ENCODE peak calls at places on chromosomes 2 and 18, in eight cellular contexts. One of them, this sample, is unnamed.

GRCh38 chr2:127577503-127577902 is 42.0 kb downstream of the MYO7B start:
- DNase-seq in mucosa of descending colon: no peak
- DNase-seq in endodermal cell: peak
- DNase-seq in fibroblast of pulmonary artery: no peak
- DNase-seq in lower lobe of right lung: no peak
- DNase-seq in endothelial cell: no peak
- DNase-seq in fibroblast of mammary gland: no peak
- DNase-seq in GM06990: no peak
- DNase-seq in this sample: no peak

GRCh38 chr2:241005569-241005968 is 7.2 kb downstream of the SNED1 start:
- DNase-seq in mucosa of descending colon: no peak
- DNase-seq in endodermal cell: no peak
- DNase-seq in fibroblast of pulmonary artery: no peak
- DNase-seq in lower lobe of right lung: no peak
- DNase-seq in endothelial cell: no peak
- DNase-seq in fibroblast of mammary gland: no peak
- DNase-seq in GM06990: no peak
- DNase-seq in this sample: no peak

GRCh38 chr2:202560200-202560599 is 74.6 kb upstream of the FAM117B start:
- DNase-seq in mucosa of descending colon: no peak
- DNase-seq in endodermal cell: no peak
- DNase-seq in fibroblast of pulmonary artery: no peak
- DNase-seq in lower lobe of right lung: no peak
- DNase-seq in endothelial cell: no peak
- DNase-seq in fibroblast of mammary gland: no peak
- DNase-seq in GM06990: no peak
- DNase-seq in this sample: no peak

GRCh38 chr2:84830758-84831500 is 50.0 kb downstream of the TRABD2A start:
- DNase-seq in mucosa of descending colon: no peak
- DNase-seq in endodermal cell: no peak
- DNase-seq in fibroblast of pulmonary artery: no peak
- DNase-seq in lower lobe of right lung: no peak
- DNase-seq in endothelial cell: no peak
- DNase-seq in fibroblast of mammary gland: no peak
- DNase-seq in GM06990: no peak
- DNase-seq in this sample: no peak

GRCh38 chr2:235614900-235615712 is 121.3 kb downstream of the AGAP1 start:
- DNase-seq in mucosa of descending colon: no peak
- DNase-seq in endodermal cell: no peak
- DNase-seq in fibroblast of pulmonary artery: peak
- DNase-seq in lower lobe of right lung: no peak
- DNase-seq in endothelial cell: no peak
- DNase-seq in fibroblast of mammary gland: peak
- DNase-seq in GM06990: no peak
- DNase-seq in this sample: peak

GRCh38 chr2:165162466-165162865 is 41.4 kb downstream of the SCN3A start:
- DNase-seq in mucosa of descending colon: no peak
- DNase-seq in endodermal cell: no peak
- DNase-seq in fibroblast of pulmonary artery: no peak
- DNase-seq in lower lobe of right lung: no peak
- DNase-seq in endothelial cell: no peak
- DNase-seq in fibroblast of mammary gland: no peak
- DNase-seq in GM06990: no peak
- DNase-seq in this sample: no peak

GRCh38 chr18:9025104-9025838 is 77.2 kb upstream of the NDUFV2 start:
- DNase-seq in mucosa of descending colon: no peak
- DNase-seq in endodermal cell: no peak
- DNase-seq in fibroblast of pulmonary artery: no peak
- DNase-seq in lower lobe of right lung: no peak
- DNase-seq in endothelial cell: no peak
- DNase-seq in fibroblast of mammary gland: peak
- DNase-seq in GM06990: no peak
- DNase-seq in this sample: peak

GRCh38 chr18:29003194-29003593 is 826.3 kb upstream of the CDH2 start:
- DNase-seq in mucosa of descending colon: no peak
- DNase-seq in endodermal cell: no peak
- DNase-seq in fibroblast of pulmonary artery: no peak
- DNase-seq in lower lobe of right lung: no peak
- DNase-seq in endothelial cell: no peak
- DNase-seq in fibroblast of mammary gland: no peak
- DNase-seq in GM06990: no peak
- DNase-seq in this sample: no peak

GRCh38 chr18:71405142-71405806 is 1116.4 kb downstream of the SOCS6 start:
- DNase-seq in mucosa of descending colon: no peak
- DNase-seq in endodermal cell: no peak
- DNase-seq in fibroblast of pulmonary artery: no peak
- DNase-seq in lower lobe of right lung: no peak
- DNase-seq in endothelial cell: no peak
- DNase-seq in fibroblast of mammary gland: no peak
- DNase-seq in GM06990: no peak
- DNase-seq in this sample: no peak

GRCh38 chr2:223884399-223884798 is 47.0 kb upstream of the AP1S3 start:
- DNase-seq in mucosa of descending colon: no peak
- DNase-seq in endodermal cell: no peak
- DNase-seq in fibroblast of pulmonary artery: peak
- DNase-seq in lower lobe of right lung: no peak
- DNase-seq in endothelial cell: no peak
- DNase-seq in fibroblast of mammary gland: peak
- DNase-seq in GM06990: peak
- DNase-seq in this sample: no peak

GRCh38 chr18:37544713-37545112 is 20.9 kb downstream of the CELF4 start:
- DNase-seq in mucosa of descending colon: no peak
- DNase-seq in endodermal cell: no peak
- DNase-seq in fibroblast of pulmonary artery: no peak
- DNase-seq in lower lobe of right lung: no peak
- DNase-seq in endothelial cell: no peak
- DNase-seq in fibroblast of mammary gland: no peak
- DNase-seq in GM06990: no peak
- DNase-seq in this sample: no peak

GRCh38 chr2:148764820-148765219 is 110.2 kb upstream of the KIF5C start:
- DNase-seq in mucosa of descending colon: no peak
- DNase-seq in endodermal cell: no peak
- DNase-seq in fibroblast of pulmonary artery: no peak
- DNase-seq in lower lobe of right lung: no peak
- DNase-seq in endothelial cell: no peak
- DNase-seq in fibroblast of mammary gland: no peak
- DNase-seq in GM06990: no peak
- DNase-seq in this sample: no peak

GRCh38 chr2:231877533-231878456 is 48.4 kb downstream of the NPPC start:
- DNase-seq in mucosa of descending colon: no peak
- DNase-seq in endodermal cell: peak
- DNase-seq in fibroblast of pulmonary artery: peak
- DNase-seq in lower lobe of right lung: no peak
- DNase-seq in endothelial cell: no peak
- DNase-seq in fibroblast of mammary gland: no peak
- DNase-seq in GM06990: no peak
- DNase-seq in this sample: peak

GRCh38 chr2:101479810-101480209 is 4.9 kb upstream of the RFX8 start:
- DNase-seq in mucosa of descending colon: no peak
- DNase-seq in endodermal cell: no peak
- DNase-seq in fibroblast of pulmonary artery: no peak
- DNase-seq in lower lobe of right lung: no peak
- DNase-seq in endothelial cell: no peak
- DNase-seq in fibroblast of mammary gland: no peak
- DNase-seq in GM06990: no peak
- DNase-seq in this sample: no peak

GRCh38 chr2:235494716-235495372 is 1.0 kb downstream of the AGAP1 start:
- DNase-seq in mucosa of descending colon: no peak
- DNase-seq in endodermal cell: peak
- DNase-seq in fibroblast of pulmonary artery: peak
- DNase-seq in lower lobe of right lung: peak
- DNase-seq in endothelial cell: peak
- DNase-seq in fibroblast of mammary gland: peak
- DNase-seq in GM06990: peak
- DNase-seq in this sample: peak

GRCh38 chr2:154696771-154697170 is 1.7 kb upstream of the KCNJ3 start:
- DNase-seq in mucosa of descending colon: no peak
- DNase-seq in endodermal cell: no peak
- DNase-seq in fibroblast of pulmonary artery: no peak
- DNase-seq in lower lobe of right lung: no peak
- DNase-seq in endothelial cell: no peak
- DNase-seq in fibroblast of mammary gland: no peak
- DNase-seq in GM06990: no peak
- DNase-seq in this sample: no peak
- TF ChIP-seq CTCF in mucosa of descending colon: no peak
- TF ChIP-seq CTCF in endodermal cell: no peak
- TF ChIP-seq CTCF in fibroblast of pulmonary artery: no peak
- TF ChIP-seq CTCF in lower lobe of right lung: no peak
- TF ChIP-seq CTCF in endothelial cell: no peak
- TF ChIP-seq CTCF in fibroblast of mammary gland: no peak
- TF ChIP-seq CTCF in GM06990: no peak
- TF ChIP-seq CTCF in this sample: no peak

GRCh38 chr2:98444436-98445166 is at the start of gene INPP4A:
- DNase-seq in mucosa of descending colon: peak
- DNase-seq in endodermal cell: peak
- DNase-seq in fibroblast of pulmonary artery: peak
- DNase-seq in lower lobe of right lung: peak
- DNase-seq in endothelial cell: peak
- DNase-seq in fibroblast of mammary gland: peak
- DNase-seq in GM06990: peak
- DNase-seq in this sample: peak
- TF ChIP-seq CTCF in mucosa of descending colon: no peak
- TF ChIP-seq CTCF in endodermal cell: peak
- TF ChIP-seq CTCF in fibroblast of pulmonary artery: no peak
- TF ChIP-seq CTCF in lower lobe of right lung: no peak
- TF ChIP-seq CTCF in endothelial cell: no peak
- TF ChIP-seq CTCF in fibroblast of mammary gland: no peak
- TF ChIP-seq CTCF in GM06990: no peak
- TF ChIP-seq CTCF in this sample: no peak

DNA sequence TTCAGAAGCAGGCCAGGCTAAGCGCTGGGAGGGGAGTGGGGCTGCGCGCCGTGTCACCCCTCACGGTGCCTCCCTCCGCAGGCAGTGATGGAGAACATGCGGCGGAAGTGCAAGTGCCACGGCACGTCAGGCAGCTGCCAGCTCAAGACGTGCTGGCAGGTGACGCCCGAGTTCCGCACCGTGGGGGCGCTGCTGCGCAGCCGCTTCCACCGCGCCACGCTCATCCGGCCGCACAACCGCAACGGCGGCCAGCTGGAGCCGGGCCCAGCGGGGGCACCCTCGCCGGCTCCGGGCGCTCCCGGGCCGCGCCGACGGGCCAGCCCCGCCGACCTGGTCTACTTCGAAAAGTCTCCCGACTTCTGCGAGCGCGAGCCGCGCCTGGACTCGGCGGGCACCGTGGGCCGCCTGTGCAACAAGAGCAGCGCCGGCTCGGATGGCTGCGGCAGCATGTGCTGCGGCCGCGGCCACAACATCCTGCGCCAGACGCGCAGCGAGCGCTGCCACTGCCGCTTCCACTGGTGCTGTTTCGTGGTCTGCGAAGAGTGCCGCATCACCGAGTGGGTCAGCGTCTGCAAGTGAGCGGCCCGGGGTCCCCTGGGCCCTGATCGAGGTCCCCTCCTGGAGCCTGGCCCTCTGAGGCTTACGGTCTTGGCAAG is 12.2 kb downstream of the WNT10A start:
- DNase-seq in mucosa of descending colon: peak
- DNase-seq in endodermal cell: peak
- DNase-seq in fibroblast of pulmonary artery: peak
- DNase-seq in lower lobe of right lung: peak
- DNase-seq in endothelial cell: peak
- DNase-seq in fibroblast of mammary gland: peak
- DNase-seq in GM06990: peak
- DNase-seq in this sample: peak
- TF ChIP-seq CTCF in mucosa of descending colon: peak
- TF ChIP-seq CTCF in endodermal cell: peak
- TF ChIP-seq CTCF in fibroblast of pulmonary artery: peak
- TF ChIP-seq CTCF in lower lobe of right lung: peak
- TF ChIP-seq CTCF in endothelial cell: peak
- TF ChIP-seq CTCF in fibroblast of mammary gland: peak
- TF ChIP-seq CTCF in GM06990: peak
- TF ChIP-seq CTCF in this sample: peak

GRCh38 chr18:49863769-49864615 is 50.7 kb upstream of the ACAA2 start:
- DNase-seq in mucosa of descending colon: no peak
- DNase-seq in endodermal cell: no peak
- DNase-seq in fibroblast of pulmonary artery: no peak
- DNase-seq in lower lobe of right lung: no peak
- DNase-seq in endothelial cell: no peak
- DNase-seq in fibroblast of mammary gland: no peak
- DNase-seq in GM06990: no peak
- DNase-seq in this sample: no peak

GRCh38 chr18:49865401-49865800 is 52.1 kb upstream of the ACAA2 start:
- DNase-seq in mucosa of descending colon: peak
- DNase-seq in endodermal cell: no peak
- DNase-seq in fibroblast of pulmonary artery: no peak
- DNase-seq in lower lobe of right lung: no peak
- DNase-seq in endothelial cell: no peak
- DNase-seq in fibroblast of mammary gland: peak
- DNase-seq in GM06990: no peak
- DNase-seq in this sample: no peak

GRCh38 chr18:49869354-49869753 is 56.0 kb upstream of the ACAA2 start:
- DNase-seq in mucosa of descending colon: no peak
- DNase-seq in endodermal cell: peak
- DNase-seq in fibroblast of pulmonary artery: no peak
- DNase-seq in lower lobe of right lung: no peak
- DNase-seq in endothelial cell: no peak
- DNase-seq in fibroblast of mammary gland: no peak
- DNase-seq in GM06990: no peak
- DNase-seq in this sample: no peak

GRCh38 chr18:49862656-49863385 is 49.5 kb upstream of the ACAA2 start:
- DNase-seq in mucosa of descending colon: no peak
- DNase-seq in endodermal cell: peak
- DNase-seq in fibroblast of pulmonary artery: no peak
- DNase-seq in lower lobe of right lung: no peak
- DNase-seq in endothelial cell: no peak
- DNase-seq in fibroblast of mammary gland: no peak
- DNase-seq in GM06990: no peak
- DNase-seq in this sample: no peak

GRCh38 chr18:49866680-49867079 is 53.3 kb upstream of the ACAA2 start:
- DNase-seq in mucosa of descending colon: no peak
- DNase-seq in endodermal cell: no peak
- DNase-seq in fibroblast of pulmonary artery: no peak
- DNase-seq in lower lobe of right lung: no peak
- DNase-seq in endothelial cell: no peak
- DNase-seq in fibroblast of mammary gland: no peak
- DNase-seq in GM06990: no peak
- DNase-seq in this sample: no peak
- TF ChIP-seq CTCF in mucosa of descending colon: no peak
- TF ChIP-seq CTCF in endodermal cell: no peak
- TF ChIP-seq CTCF in fibroblast of pulmonary artery: no peak
- TF ChIP-seq CTCF in lower lobe of right lung: no peak
- TF ChIP-seq CTCF in endothelial cell: no peak
- TF ChIP-seq CTCF in fibroblast of mammary gland: no peak
- TF ChIP-seq CTCF in GM06990: no peak
- TF ChIP-seq CTCF in this sample: no peak